ENCODE peak calls at places on chromosomes 4 and X, in seven cellular contexts. H is naive thymus-derived CD4-positive, alpha-beta T cell; X is ACHN; M is NCI-H2171; T is left ventricle myocardium inferior; E is effector memory CD8-positive, alpha-beta T cell; Q is lower lobe of right lung. F is an unnamed sample.

GRCh38 chr4:90127706-90128345 is 632 bp downstream of the CCSER1 start:
- DNase-seq in H (no peak), X (no peak), M (no peak), T (peak), E (no peak), Q (peak), F (no peak)

GRCh38 chr4:183876268-183876934 is 28.7 kb upstream of the STOX2 start:
- DNase-seq in H (no peak), X (peak), M (peak), T (peak), E (no peak), Q (peak), F (peak)

GRCh38 chrX:114058988-114059418 is 524.9 kb upstream of the HTR2C start:
- DNase-seq in H (no peak), X (no peak), M (no peak), T (no peak), E (no peak), Q (no peak), F (no peak)

GRCh38 chr4:67436742-67437141 is 108.6 kb downstream of the CENPC start:
- DNase-seq in H (no peak), X (peak), M (no peak), T (no peak), E (no peak), Q (no peak), F (peak)

GRCh38 chrX:132191938-132192337 is 27.3 kb downstream of the RAP2C start:
- DNase-seq in H (no peak), X (no peak), M (no peak), T (no peak), E (no peak), Q (no peak), F (no peak)

GRCh38 chr4:6200011-6200921 is at the start of gene JAKMIP1:
- DNase-seq in H (peak), X (peak), M (peak), T (peak), E (peak), Q (peak), F (no peak)

GRCh38 chrX:152958047-152958446 is 35.9 kb downstream of the PNMA5 start:
- DNase-seq in H (peak), X (peak), M (no peak), T (no peak), E (no peak), Q (no peak), F (no peak)

GRCh38 chr4:76624271-76624681 is 189.2 kb downstream of the SHROOM3 start:
- DNase-seq in H (no peak), X (peak), M (no peak), T (no peak), E (no peak), Q (no peak), F (peak)

GRCh38 chr4:19961092-19961491 is 290.6 kb upstream of the SLIT2 start:
- DNase-seq in H (no peak), X (peak), M (no peak), T (no peak), E (no peak), Q (no peak), F (no peak)

GRCh38 chr4:139492429-139492828 is 38.5 kb downstream of the RAB33B start:
- DNase-seq in H (no peak), X (no peak), M (no peak), T (no peak), E (no peak), Q (no peak), F (no peak)

GRCh38 chrX:102155806-102156179 is at the start of gene BEX5:
- DNase-seq in H (peak), X (peak), M (peak), T (peak), E (peak), Q (peak), F (peak)

GRCh38 chr4:37964734-37965457 is 4.7 kb downstream of the PTTG2 start:
- DNase-seq in H (no peak), X (no peak), M (no peak), T (no peak), E (no peak), Q (no peak), F (no peak)

GRCh38 chr4:121582296-121582695 is 114.5 kb downstream of the ANXA5 start:
- DNase-seq in H (no peak), X (no peak), M (no peak), T (no peak), E (no peak), Q (no peak), F (no peak)

GRCh38 chr4:13611283-13611842 is 16.2 kb downstream of the BOD1L1 start:
- DNase-seq in H (no peak), X (no peak), M (no peak), T (no peak), E (no peak), Q (no peak), F (peak)

GRCh38 chr4:157824006-157824405 is 348.8 kb downstream of the GASK1B start:
- DNase-seq in H (no peak), X (no peak), M (no peak), T (no peak), E (no peak), Q (no peak), F (no peak)

GRCh38 chrX:6383911-6384310 is 151.0 kb downstream of the VCX3A start:
- DNase-seq in H (no peak), X (no peak), M (no peak), T (no peak), E (no peak), Q (no peak), F (no peak)

GRCh38 chr4:123403205-123403604 is 6.6 kb downstream of the SPRY1 start:
- DNase-seq in H (no peak), X (no peak), M (no peak), T (no peak), E (no peak), Q (no peak), F (no peak)

GRCh38 chr4:108072300-108072699 is 82.6 kb downstream of the HADH start:
- DNase-seq in H (peak), X (no peak), M (no peak), T (no peak), E (no peak), Q (no peak), F (no peak)

GRCh38 chr4:13942936-13943335 is 315.4 kb upstream of the BOD1L1 start:
- DNase-seq in H (no peak), X (no peak), M (no peak), T (no peak), E (no peak), Q (no peak), F (no peak)

GRCh38 chrX:24528605-24529004 is 63.5 kb downstream of the PDK3 start:
- DNase-seq in H (no peak), X (no peak), M (no peak), T (no peak), E (no peak), Q (no peak), F (no peak)

GRCh38 chrX:7059214-7059838 is 88.2 kb upstream of the STS start:
- DNase-seq in H (peak), X (no peak), M (no peak), T (no peak), E (no peak), Q (no peak), F (no peak)

GRCh38 chr4:108276690-108277089 is 108.0 kb upstream of the LEF1 start:
- DNase-seq in H (no peak), X (no peak), M (no peak), T (no peak), E (no peak), Q (no peak), F (no peak)

GRCh38 chrX:40380649-40381488 is 199.9 kb upstream of the ATP6AP2 start:
- DNase-seq in H (no peak), X (no peak), M (no peak), T (no peak), E (no peak), Q (peak), F (no peak)

GRCh38 chr4:18049446-18049845 is 27.9 kb upstream of the LCORL start:
- DNase-seq in H (no peak), X (no peak), M (no peak), T (no peak), E (no peak), Q (no peak), F (no peak)

GRCh38 chrX:42585842-42586621 is 191.9 kb downstream of the PPP1R2C start:
- DNase-seq in H (peak), X (no peak), M (no peak), T (no peak), E (no peak), Q (no peak), F (no peak)

GRCh38 chr4:22668702-22669101 is 24.0 kb upstream of the GBA3 start:
- DNase-seq in H (no peak), X (no peak), M (no peak), T (no peak), E (no peak), Q (no peak), F (no peak)

GRCh38 chrX:39896951-39897740 is 200.6 kb downstream of the BCOR start:
- DNase-seq in H (no peak), X (no peak), M (no peak), T (peak), E (no peak), Q (peak), F (no peak)

GRCh38 chrX:78105944-78106650 is 2.0 kb downstream of the PGK1 start:
- DNase-seq in H (peak), X (no peak), M (no peak), T (no peak), E (no peak), Q (no peak), F (no peak)

GRCh38 chr4:158688813-158689212 is 16.7 kb downstream of the ETFDH start:
- DNase-seq in H (no peak), X (no peak), M (no peak), T (no peak), E (no peak), Q (no peak), F (no peak)

F was measured in epithelial cell of proximal tubule.